ENCODE peak calls at places on chromosomes 1 and 21, in ten cellular contexts. One of them, this sample, is unnamed.

GRCh38 chr21:32022141-32022540 is 149.3 kb downstream of the HUNK start:
- DNase-seq in esophagus muscularis mucosa: no peak
- DNase-seq in stimulated activated CD4-positive, alpha-beta T cell treated with anti-CD3 and anti-CD28 coated beads, TNF-alpha, amount 100 ng/mL, for 24 hours: no peak
- DNase-seq in cardiac muscle cell: no peak
- DNase-seq in left ventricle myocardium inferior: no peak
- DNase-seq in GM04504: no peak
- DNase-seq in activated CD4-positive, alpha-beta T cell treated with anti-CD3 and anti-CD28 coated beads for 24 hours: no peak
- DNase-seq in neural progenitor cell: no peak
- DNase-seq in adipocyte: no peak
- DNase-seq in NCI-H1417: no peak
- DNase-seq in this sample: no peak

GRCh38 chr1:30374400-30375070 is 348.9 kb downstream of the MATN1 start:
- DNase-seq in esophagus muscularis mucosa: peak; percentile 89
- DNase-seq in stimulated activated CD4-positive, alpha-beta T cell treated with anti-CD3 and anti-CD28 coated beads, TNF-alpha, amount 100 ng/mL, for 24 hours: no peak
- DNase-seq in cardiac muscle cell: no peak
- DNase-seq in left ventricle myocardium inferior: no peak
- DNase-seq in GM04504: no peak
- DNase-seq in activated CD4-positive, alpha-beta T cell treated with anti-CD3 and anti-CD28 coated beads for 24 hours: no peak
- DNase-seq in neural progenitor cell: no peak
- DNase-seq in adipocyte: no peak
- DNase-seq in NCI-H1417: no peak
- DNase-seq in this sample: no peak

GRCh38 chr21:32212116-32212515 is 66.7 kb downstream of the MIS18A start:
- DNase-seq in esophagus muscularis mucosa: no peak
- DNase-seq in stimulated activated CD4-positive, alpha-beta T cell treated with anti-CD3 and anti-CD28 coated beads, TNF-alpha, amount 100 ng/mL, for 24 hours: no peak
- DNase-seq in cardiac muscle cell: no peak
- DNase-seq in left ventricle myocardium inferior: no peak
- DNase-seq in GM04504: no peak
- DNase-seq in activated CD4-positive, alpha-beta T cell treated with anti-CD3 and anti-CD28 coated beads for 24 hours: no peak
- DNase-seq in neural progenitor cell: no peak
- DNase-seq in adipocyte: no peak
- DNase-seq in NCI-H1417: no peak
- DNase-seq in this sample: no peak

GRCh38 chr1:234170622-234171021 is 202.6 kb upstream of the COA6 start:
- DNase-seq in esophagus muscularis mucosa: peak; percentile 55
- DNase-seq in stimulated activated CD4-positive, alpha-beta T cell treated with anti-CD3 and anti-CD28 coated beads, TNF-alpha, amount 100 ng/mL, for 24 hours: no peak
- DNase-seq in cardiac muscle cell: no peak
- DNase-seq in left ventricle myocardium inferior: no peak
- DNase-seq in GM04504: no peak
- DNase-seq in activated CD4-positive, alpha-beta T cell treated with anti-CD3 and anti-CD28 coated beads for 24 hours: no peak
- DNase-seq in neural progenitor cell: no peak
- DNase-seq in adipocyte: no peak
- DNase-seq in NCI-H1417: no peak
- DNase-seq in this sample: no peak

GRCh38 chr1:64092851-64093371 is 110.5 kb upstream of the UBE2U start:
- DNase-seq in esophagus muscularis mucosa: no peak
- DNase-seq in stimulated activated CD4-positive, alpha-beta T cell treated with anti-CD3 and anti-CD28 coated beads, TNF-alpha, amount 100 ng/mL, for 24 hours: no peak
- DNase-seq in cardiac muscle cell: peak; percentile 57
- DNase-seq in left ventricle myocardium inferior: no peak
- DNase-seq in GM04504: no peak
- DNase-seq in activated CD4-positive, alpha-beta T cell treated with anti-CD3 and anti-CD28 coated beads for 24 hours: no peak
- DNase-seq in neural progenitor cell: no peak
- DNase-seq in adipocyte: no peak
- DNase-seq in NCI-H1417: no peak
- DNase-seq in this sample: no peak

GRCh38 chr1:33350611-33351280 is 29.8 kb upstream of the A3GALT2 start:
- DNase-seq in esophagus muscularis mucosa: no peak
- DNase-seq in stimulated activated CD4-positive, alpha-beta T cell treated with anti-CD3 and anti-CD28 coated beads, TNF-alpha, amount 100 ng/mL, for 24 hours: no peak
- DNase-seq in cardiac muscle cell: no peak
- DNase-seq in left ventricle myocardium inferior: no peak
- DNase-seq in GM04504: no peak
- DNase-seq in activated CD4-positive, alpha-beta T cell treated with anti-CD3 and anti-CD28 coated beads for 24 hours: no peak
- DNase-seq in neural progenitor cell: no peak
- DNase-seq in adipocyte: no peak
- DNase-seq in NCI-H1417: peak; percentile 44
- DNase-seq in this sample: no peak

GRCh38 chr1:17200756-17201155 is 4.2 kb upstream of the PADI1 start:
- DNase-seq in esophagus muscularis mucosa: no peak
- DNase-seq in stimulated activated CD4-positive, alpha-beta T cell treated with anti-CD3 and anti-CD28 coated beads, TNF-alpha, amount 100 ng/mL, for 24 hours: no peak
- DNase-seq in cardiac muscle cell: no peak
- DNase-seq in left ventricle myocardium inferior: no peak
- DNase-seq in GM04504: no peak
- DNase-seq in activated CD4-positive, alpha-beta T cell treated with anti-CD3 and anti-CD28 coated beads for 24 hours: no peak
- DNase-seq in neural progenitor cell: no peak
- DNase-seq in adipocyte: no peak
- DNase-seq in NCI-H1417: no peak
- DNase-seq in this sample: no peak

GRCh38 chr21:29656504-29657227 is 283.1 kb downstream of the GRIK1 start:
- DNase-seq in esophagus muscularis mucosa: no peak
- DNase-seq in stimulated activated CD4-positive, alpha-beta T cell treated with anti-CD3 and anti-CD28 coated beads, TNF-alpha, amount 100 ng/mL, for 24 hours: no peak
- DNase-seq in cardiac muscle cell: no peak
- DNase-seq in left ventricle myocardium inferior: no peak
- DNase-seq in GM04504: peak; percentile 33
- DNase-seq in activated CD4-positive, alpha-beta T cell treated with anti-CD3 and anti-CD28 coated beads for 24 hours: no peak
- DNase-seq in neural progenitor cell: no peak
- DNase-seq in adipocyte: peak; percentile 19
- DNase-seq in NCI-H1417: peak; percentile 53
- DNase-seq in this sample: no peak

GRCh38 chr1:61157420-61157987 is 75.1 kb downstream of the NFIA start:
- DNase-seq in esophagus muscularis mucosa: no peak
- DNase-seq in stimulated activated CD4-positive, alpha-beta T cell treated with anti-CD3 and anti-CD28 coated beads, TNF-alpha, amount 100 ng/mL, for 24 hours: no peak
- DNase-seq in cardiac muscle cell: peak; percentile 52
- DNase-seq in left ventricle myocardium inferior: no peak
- DNase-seq in GM04504: peak; percentile 66
- DNase-seq in activated CD4-positive, alpha-beta T cell treated with anti-CD3 and anti-CD28 coated beads for 24 hours: no peak
- DNase-seq in neural progenitor cell: no peak
- DNase-seq in adipocyte: peak; percentile 89
- DNase-seq in NCI-H1417: peak; percentile 27
- DNase-seq in this sample: no peak

GRCh38 chr1:10934150-10934818 is 78.2 kb upstream of the TARDBP start:
- DNase-seq in esophagus muscularis mucosa: no peak
- DNase-seq in stimulated activated CD4-positive, alpha-beta T cell treated with anti-CD3 and anti-CD28 coated beads, TNF-alpha, amount 100 ng/mL, for 24 hours: no peak
- DNase-seq in cardiac muscle cell: no peak
- DNase-seq in left ventricle myocardium inferior: no peak
- DNase-seq in GM04504: no peak
- DNase-seq in activated CD4-positive, alpha-beta T cell treated with anti-CD3 and anti-CD28 coated beads for 24 hours: no peak
- DNase-seq in neural progenitor cell: no peak
- DNase-seq in adipocyte: no peak
- DNase-seq in NCI-H1417: no peak
- DNase-seq in this sample: no peak

GRCh38 chr1:32703479-32704291 is 1.1 kb upstream of the SYNC start:
- DNase-seq in esophagus muscularis mucosa: no peak
- DNase-seq in stimulated activated CD4-positive, alpha-beta T cell treated with anti-CD3 and anti-CD28 coated beads, TNF-alpha, amount 100 ng/mL, for 24 hours: no peak
- DNase-seq in cardiac muscle cell: no peak
- DNase-seq in left ventricle myocardium inferior: peak; percentile 37
- DNase-seq in GM04504: peak; percentile 87
- DNase-seq in activated CD4-positive, alpha-beta T cell treated with anti-CD3 and anti-CD28 coated beads for 24 hours: no peak
- DNase-seq in neural progenitor cell: peak; percentile 34
- DNase-seq in adipocyte: peak; percentile 97
- DNase-seq in NCI-H1417: no peak
- DNase-seq in this sample: peak; percentile 94

GRCh38 chr1:206729507-206729906 is 41.1 kb upstream of the IL19 start:
- DNase-seq in esophagus muscularis mucosa: no peak
- DNase-seq in stimulated activated CD4-positive, alpha-beta T cell treated with anti-CD3 and anti-CD28 coated beads, TNF-alpha, amount 100 ng/mL, for 24 hours: no peak
- DNase-seq in cardiac muscle cell: no peak
- DNase-seq in left ventricle myocardium inferior: no peak
- DNase-seq in GM04504: no peak
- DNase-seq in activated CD4-positive, alpha-beta T cell treated with anti-CD3 and anti-CD28 coated beads for 24 hours: no peak
- DNase-seq in neural progenitor cell: no peak
- DNase-seq in adipocyte: no peak
- DNase-seq in NCI-H1417: no peak
- DNase-seq in this sample: no peak

GRCh38 chr21:42552407-42553336 is 39.0 kb downstream of the SLC37A1 start:
- DNase-seq in esophagus muscularis mucosa: no peak
- DNase-seq in stimulated activated CD4-positive, alpha-beta T cell treated with anti-CD3 and anti-CD28 coated beads, TNF-alpha, amount 100 ng/mL, for 24 hours: no peak
- DNase-seq in cardiac muscle cell: no peak
- DNase-seq in left ventricle myocardium inferior: no peak
- DNase-seq in GM04504: no peak
- DNase-seq in activated CD4-positive, alpha-beta T cell treated with anti-CD3 and anti-CD28 coated beads for 24 hours: no peak
- DNase-seq in neural progenitor cell: no peak
- DNase-seq in adipocyte: no peak
- DNase-seq in NCI-H1417: no peak
- DNase-seq in this sample: peak; percentile 30

GRCh38 chr1:156527584-156527983 is 27.0 kb upstream of the MEF2D start:
- DNase-seq in esophagus muscularis mucosa: no peak
- DNase-seq in stimulated activated CD4-positive, alpha-beta T cell treated with anti-CD3 and anti-CD28 coated beads, TNF-alpha, amount 100 ng/mL, for 24 hours: no peak
- DNase-seq in cardiac muscle cell: no peak
- DNase-seq in left ventricle myocardium inferior: no peak
- DNase-seq in GM04504: no peak
- DNase-seq in activated CD4-positive, alpha-beta T cell treated with anti-CD3 and anti-CD28 coated beads for 24 hours: no peak
- DNase-seq in neural progenitor cell: no peak
- DNase-seq in adipocyte: no peak
- DNase-seq in NCI-H1417: no peak
- DNase-seq in this sample: no peak

GRCh38 chr1:72690871-72691270 is 408.5 kb upstream of the NEGR1 start:
- DNase-seq in esophagus muscularis mucosa: no peak
- DNase-seq in stimulated activated CD4-positive, alpha-beta T cell treated with anti-CD3 and anti-CD28 coated beads, TNF-alpha, amount 100 ng/mL, for 24 hours: no peak
- DNase-seq in cardiac muscle cell: no peak
- DNase-seq in left ventricle myocardium inferior: no peak
- DNase-seq in GM04504: no peak
- DNase-seq in activated CD4-positive, alpha-beta T cell treated with anti-CD3 and anti-CD28 coated beads for 24 hours: no peak
- DNase-seq in neural progenitor cell: no peak
- DNase-seq in adipocyte: no peak
- DNase-seq in NCI-H1417: no peak
- DNase-seq in this sample: no peak

GRCh38 chr1:154497026-154497806 is 4.8 kb upstream of the TDRD10 start:
- DNase-seq in esophagus muscularis mucosa: no peak
- DNase-seq in stimulated activated CD4-positive, alpha-beta T cell treated with anti-CD3 and anti-CD28 coated beads, TNF-alpha, amount 100 ng/mL, for 24 hours: no peak
- DNase-seq in cardiac muscle cell: peak; percentile 56
- DNase-seq in left ventricle myocardium inferior: peak; percentile 33
- DNase-seq in GM04504: no peak
- DNase-seq in activated CD4-positive, alpha-beta T cell treated with anti-CD3 and anti-CD28 coated beads for 24 hours: no peak
- DNase-seq in neural progenitor cell: no peak
- DNase-seq in adipocyte: no peak
- DNase-seq in NCI-H1417: no peak
- DNase-seq in this sample: no peak

GRCh38 chr1:108892356-108893140 is 15.8 kb downstream of the GPSM2 start:
- DNase-seq in esophagus muscularis mucosa: no peak
- DNase-seq in stimulated activated CD4-positive, alpha-beta T cell treated with anti-CD3 and anti-CD28 coated beads, TNF-alpha, amount 100 ng/mL, for 24 hours: no peak
- DNase-seq in cardiac muscle cell: no peak
- DNase-seq in left ventricle myocardium inferior: no peak
- DNase-seq in GM04504: no peak
- DNase-seq in activated CD4-positive, alpha-beta T cell treated with anti-CD3 and anti-CD28 coated beads for 24 hours: no peak
- DNase-seq in neural progenitor cell: no peak
- DNase-seq in adipocyte: peak; percentile 11
- DNase-seq in NCI-H1417: no peak
- DNase-seq in this sample: no peak

GRCh38 chr1:208164609-208165008 is 79.6 kb downstream of the PLXNA2 start:
- DNase-seq in esophagus muscularis mucosa: no peak
- DNase-seq in stimulated activated CD4-positive, alpha-beta T cell treated with anti-CD3 and anti-CD28 coated beads, TNF-alpha, amount 100 ng/mL, for 24 hours: no peak
- DNase-seq in cardiac muscle cell: peak; percentile 85
- DNase-seq in left ventricle myocardium inferior: no peak
- DNase-seq in GM04504: no peak
- DNase-seq in activated CD4-positive, alpha-beta T cell treated with anti-CD3 and anti-CD28 coated beads for 24 hours: no peak
- DNase-seq in neural progenitor cell: no peak
- DNase-seq in adipocyte: no peak
- DNase-seq in NCI-H1417: peak; percentile 24
- DNase-seq in this sample: no peak

GRCh38 chr1:206006946-206007345 is 3.8 kb upstream of the RAB7B start:
- DNase-seq in esophagus muscularis mucosa: no peak
- DNase-seq in stimulated activated CD4-positive, alpha-beta T cell treated with anti-CD3 and anti-CD28 coated beads, TNF-alpha, amount 100 ng/mL, for 24 hours: no peak
- DNase-seq in cardiac muscle cell: no peak
- DNase-seq in left ventricle myocardium inferior: no peak
- DNase-seq in GM04504: no peak
- DNase-seq in activated CD4-positive, alpha-beta T cell treated with anti-CD3 and anti-CD28 coated beads for 24 hours: no peak
- DNase-seq in neural progenitor cell: no peak
- DNase-seq in adipocyte: no peak
- DNase-seq in NCI-H1417: no peak
- DNase-seq in this sample: no peak

GRCh38 chr1:56473582-56474270 is 105.6 kb downstream of the PLPP3 start:
- DNase-seq in esophagus muscularis mucosa: no peak
- DNase-seq in stimulated activated CD4-positive, alpha-beta T cell treated with anti-CD3 and anti-CD28 coated beads, TNF-alpha, amount 100 ng/mL, for 24 hours: no peak
- DNase-seq in cardiac muscle cell: no peak
- DNase-seq in left ventricle myocardium inferior: no peak
- DNase-seq in GM04504: no peak
- DNase-seq in activated CD4-positive, alpha-beta T cell treated with anti-CD3 and anti-CD28 coated beads for 24 hours: no peak
- DNase-seq in neural progenitor cell: no peak
- DNase-seq in adipocyte: no peak
- DNase-seq in NCI-H1417: no peak
- DNase-seq in this sample: no peak

GRCh38 chr1:207421078-207421477 is 33.0 kb upstream of the CR2 start:
- DNase-seq in esophagus muscularis mucosa: no peak
- DNase-seq in stimulated activated CD4-positive, alpha-beta T cell treated with anti-CD3 and anti-CD28 coated beads, TNF-alpha, amount 100 ng/mL, for 24 hours: no peak
- DNase-seq in cardiac muscle cell: no peak
- DNase-seq in left ventricle myocardium inferior: no peak
- DNase-seq in GM04504: no peak
- DNase-seq in activated CD4-positive, alpha-beta T cell treated with anti-CD3 and anti-CD28 coated beads for 24 hours: no peak
- DNase-seq in neural progenitor cell: no peak
- DNase-seq in adipocyte: no peak
- DNase-seq in NCI-H1417: no peak
- DNase-seq in this sample: no peak

GRCh38 chr1:93598861-93599439 is 82.7 kb downstream of the BCAR3 start:
- DNase-seq in esophagus muscularis mucosa: no peak
- DNase-seq in stimulated activated CD4-positive, alpha-beta T cell treated with anti-CD3 and anti-CD28 coated beads, TNF-alpha, amount 100 ng/mL, for 24 hours: no peak
- DNase-seq in cardiac muscle cell: no peak
- DNase-seq in left ventricle myocardium inferior: no peak
- DNase-seq in GM04504: no peak
- DNase-seq in activated CD4-positive, alpha-beta T cell treated with anti-CD3 and anti-CD28 coated beads for 24 hours: no peak
- DNase-seq in neural progenitor cell: no peak
- DNase-seq in adipocyte: no peak
- DNase-seq in NCI-H1417: no peak
- DNase-seq in this sample: no peak

This sample was measured in aorta.